ENCODE peak calls at places on chromosomes 11 and 22, in ten cellular contexts. One of them, this sample, is unnamed.

GRCh38 chr11:1153105-1153950 is 4.4 kb upstream of the MUC5AC start:
- DNase-seq in skeletal muscle cell: no peak
- DNase-seq in fibroblast of the conjunctiva: no peak
- DNase-seq in brain microvascular endothelial cell: no peak
- DNase-seq in activated CD8-positive, alpha-beta memory T cell treated with anti-CD3 and anti-CD28 coated beads for 48 hours: no peak
- DNase-seq in Peyer's patch: peak
- DNase-seq in Daoy: peak
- DNase-seq in stimulated activated CD8-positive, alpha-beta memory T cell treated with anti-CD3 and anti-CD28 coated beads, Interleukin-2, amount 100 ng/mL, for 1 hour: no peak
- DNase-seq in posterior vena cava: peak
- DNase-seq in pulmonary artery endothelial cell: no peak
- DNase-seq in this sample: peak

GRCh38 chr22:30299322-30299721 is 10.0 kb upstream of the CASTOR1 start:
- DNase-seq in skeletal muscle cell: no peak
- DNase-seq in fibroblast of the conjunctiva: no peak
- DNase-seq in brain microvascular endothelial cell: no peak
- DNase-seq in activated CD8-positive, alpha-beta memory T cell treated with anti-CD3 and anti-CD28 coated beads for 48 hours: no peak
- DNase-seq in Peyer's patch: no peak
- DNase-seq in Daoy: no peak
- DNase-seq in stimulated activated CD8-positive, alpha-beta memory T cell treated with anti-CD3 and anti-CD28 coated beads, Interleukin-2, amount 100 ng/mL, for 1 hour: no peak
- DNase-seq in posterior vena cava: no peak
- DNase-seq in pulmonary artery endothelial cell: no peak
- DNase-seq in this sample: no peak

GRCh38 chr22:29949872-29950271 is 66.9 kb downstream of the MTMR3 start:
- DNase-seq in skeletal muscle cell: no peak
- DNase-seq in fibroblast of the conjunctiva: no peak
- DNase-seq in brain microvascular endothelial cell: no peak
- DNase-seq in activated CD8-positive, alpha-beta memory T cell treated with anti-CD3 and anti-CD28 coated beads for 48 hours: no peak
- DNase-seq in Peyer's patch: no peak
- DNase-seq in Daoy: no peak
- DNase-seq in stimulated activated CD8-positive, alpha-beta memory T cell treated with anti-CD3 and anti-CD28 coated beads, Interleukin-2, amount 100 ng/mL, for 1 hour: no peak
- DNase-seq in posterior vena cava: no peak
- DNase-seq in pulmonary artery endothelial cell: no peak
- DNase-seq in this sample: no peak

GRCh38 chr11:88307749-88308425 is 29.6 kb downstream of the CTSC start:
- DNase-seq in skeletal muscle cell: no peak
- DNase-seq in fibroblast of the conjunctiva: no peak
- DNase-seq in brain microvascular endothelial cell: no peak
- DNase-seq in activated CD8-positive, alpha-beta memory T cell treated with anti-CD3 and anti-CD28 coated beads for 48 hours: no peak
- DNase-seq in Peyer's patch: no peak
- DNase-seq in Daoy: no peak
- DNase-seq in stimulated activated CD8-positive, alpha-beta memory T cell treated with anti-CD3 and anti-CD28 coated beads, Interleukin-2, amount 100 ng/mL, for 1 hour: no peak
- DNase-seq in posterior vena cava: no peak
- DNase-seq in pulmonary artery endothelial cell: no peak
- DNase-seq in this sample: no peak

GRCh38 chr11:63882555-63883242 is 34.3 kb downstream of the RCOR2 start:
- DNase-seq in skeletal muscle cell: no peak
- DNase-seq in fibroblast of the conjunctiva: no peak
- DNase-seq in brain microvascular endothelial cell: no peak
- DNase-seq in activated CD8-positive, alpha-beta memory T cell treated with anti-CD3 and anti-CD28 coated beads for 48 hours: no peak
- DNase-seq in Peyer's patch: no peak
- DNase-seq in Daoy: peak
- DNase-seq in stimulated activated CD8-positive, alpha-beta memory T cell treated with anti-CD3 and anti-CD28 coated beads, Interleukin-2, amount 100 ng/mL, for 1 hour: no peak
- DNase-seq in posterior vena cava: no peak
- DNase-seq in pulmonary artery endothelial cell: no peak
- DNase-seq in this sample: no peak

GRCh38 chr11:46210133-46210636 is 67.3 kb upstream of the CREB3L1 start:
- DNase-seq in skeletal muscle cell: peak
- DNase-seq in fibroblast of the conjunctiva: peak
- DNase-seq in brain microvascular endothelial cell: peak
- DNase-seq in activated CD8-positive, alpha-beta memory T cell treated with anti-CD3 and anti-CD28 coated beads for 48 hours: no peak
- DNase-seq in Peyer's patch: no peak
- DNase-seq in Daoy: peak
- DNase-seq in stimulated activated CD8-positive, alpha-beta memory T cell treated with anti-CD3 and anti-CD28 coated beads, Interleukin-2, amount 100 ng/mL, for 1 hour: no peak
- DNase-seq in posterior vena cava: no peak
- DNase-seq in pulmonary artery endothelial cell: no peak
- DNase-seq in this sample: no peak

GRCh38 chr11:3626250-3626960 is 15.4 kb downstream of the ART5 start:
- DNase-seq in skeletal muscle cell: no peak
- DNase-seq in fibroblast of the conjunctiva: no peak
- DNase-seq in brain microvascular endothelial cell: no peak
- DNase-seq in activated CD8-positive, alpha-beta memory T cell treated with anti-CD3 and anti-CD28 coated beads for 48 hours: no peak
- DNase-seq in Peyer's patch: peak
- DNase-seq in Daoy: no peak
- DNase-seq in stimulated activated CD8-positive, alpha-beta memory T cell treated with anti-CD3 and anti-CD28 coated beads, Interleukin-2, amount 100 ng/mL, for 1 hour: no peak
- DNase-seq in posterior vena cava: peak
- DNase-seq in pulmonary artery endothelial cell: no peak
- DNase-seq in this sample: no peak

GRCh38 chr22:45683680-45684079 is 12.0 kb downstream of the ATXN10 start:
- DNase-seq in skeletal muscle cell: no peak
- DNase-seq in fibroblast of the conjunctiva: no peak
- DNase-seq in brain microvascular endothelial cell: no peak
- DNase-seq in activated CD8-positive, alpha-beta memory T cell treated with anti-CD3 and anti-CD28 coated beads for 48 hours: no peak
- DNase-seq in Peyer's patch: no peak
- DNase-seq in Daoy: no peak
- DNase-seq in stimulated activated CD8-positive, alpha-beta memory T cell treated with anti-CD3 and anti-CD28 coated beads, Interleukin-2, amount 100 ng/mL, for 1 hour: no peak
- DNase-seq in posterior vena cava: no peak
- DNase-seq in pulmonary artery endothelial cell: no peak
- DNase-seq in this sample: no peak

GRCh38 chr11:46338988-46339666 is 8.1 kb upstream of the DGKZ start:
- DNase-seq in skeletal muscle cell: no peak
- DNase-seq in fibroblast of the conjunctiva: no peak
- DNase-seq in brain microvascular endothelial cell: no peak
- DNase-seq in activated CD8-positive, alpha-beta memory T cell treated with anti-CD3 and anti-CD28 coated beads for 48 hours: no peak
- DNase-seq in Peyer's patch: no peak
- DNase-seq in Daoy: no peak
- DNase-seq in stimulated activated CD8-positive, alpha-beta memory T cell treated with anti-CD3 and anti-CD28 coated beads, Interleukin-2, amount 100 ng/mL, for 1 hour: no peak
- DNase-seq in posterior vena cava: no peak
- DNase-seq in pulmonary artery endothelial cell: no peak
- DNase-seq in this sample: no peak

GRCh38 chr11:83070044-83070877 is 1.4 kb downstream of the RAB30 start:
- DNase-seq in skeletal muscle cell: no peak
- DNase-seq in fibroblast of the conjunctiva: peak
- DNase-seq in brain microvascular endothelial cell: peak
- DNase-seq in activated CD8-positive, alpha-beta memory T cell treated with anti-CD3 and anti-CD28 coated beads for 48 hours: no peak
- DNase-seq in Peyer's patch: no peak
- DNase-seq in Daoy: peak
- DNase-seq in stimulated activated CD8-positive, alpha-beta memory T cell treated with anti-CD3 and anti-CD28 coated beads, Interleukin-2, amount 100 ng/mL, for 1 hour: no peak
- DNase-seq in posterior vena cava: no peak
- DNase-seq in pulmonary artery endothelial cell: no peak
- DNase-seq in this sample: no peak

GRCh38 chr22:29190915-29191314 is 14.8 kb upstream of the EMID1 start:
- DNase-seq in skeletal muscle cell: no peak
- DNase-seq in fibroblast of the conjunctiva: no peak
- DNase-seq in brain microvascular endothelial cell: no peak
- DNase-seq in activated CD8-positive, alpha-beta memory T cell treated with anti-CD3 and anti-CD28 coated beads for 48 hours: no peak
- DNase-seq in Peyer's patch: no peak
- DNase-seq in Daoy: no peak
- DNase-seq in stimulated activated CD8-positive, alpha-beta memory T cell treated with anti-CD3 and anti-CD28 coated beads, Interleukin-2, amount 100 ng/mL, for 1 hour: no peak
- DNase-seq in posterior vena cava: no peak
- DNase-seq in pulmonary artery endothelial cell: no peak
- DNase-seq in this sample: no peak

GRCh38 chr11:105588001-105588400 is 21.9 kb upstream of the GRIA4 start:
- DNase-seq in skeletal muscle cell: no peak
- DNase-seq in fibroblast of the conjunctiva: peak
- DNase-seq in brain microvascular endothelial cell: peak
- DNase-seq in activated CD8-positive, alpha-beta memory T cell treated with anti-CD3 and anti-CD28 coated beads for 48 hours: no peak
- DNase-seq in Peyer's patch: no peak
- DNase-seq in Daoy: peak
- DNase-seq in stimulated activated CD8-positive, alpha-beta memory T cell treated with anti-CD3 and anti-CD28 coated beads, Interleukin-2, amount 100 ng/mL, for 1 hour: no peak
- DNase-seq in posterior vena cava: no peak
- DNase-seq in pulmonary artery endothelial cell: no peak
- DNase-seq in this sample: no peak

GRCh38 chr22:24465566-24465965 is 29.6 kb upstream of the UPB1 start:
- DNase-seq in skeletal muscle cell: no peak
- DNase-seq in fibroblast of the conjunctiva: no peak
- DNase-seq in brain microvascular endothelial cell: peak
- DNase-seq in activated CD8-positive, alpha-beta memory T cell treated with anti-CD3 and anti-CD28 coated beads for 48 hours: no peak
- DNase-seq in Peyer's patch: no peak
- DNase-seq in Daoy: peak
- DNase-seq in stimulated activated CD8-positive, alpha-beta memory T cell treated with anti-CD3 and anti-CD28 coated beads, Interleukin-2, amount 100 ng/mL, for 1 hour: no peak
- DNase-seq in posterior vena cava: no peak
- DNase-seq in pulmonary artery endothelial cell: peak
- DNase-seq in this sample: no peak

GRCh38 chr22:50000587-50001387 is 11.8 kb downstream of the IL17REL start:
- DNase-seq in skeletal muscle cell: no peak
- DNase-seq in fibroblast of the conjunctiva: no peak
- DNase-seq in brain microvascular endothelial cell: no peak
- DNase-seq in activated CD8-positive, alpha-beta memory T cell treated with anti-CD3 and anti-CD28 coated beads for 48 hours: no peak
- DNase-seq in Peyer's patch: peak
- DNase-seq in Daoy: no peak
- DNase-seq in stimulated activated CD8-positive, alpha-beta memory T cell treated with anti-CD3 and anti-CD28 coated beads, Interleukin-2, amount 100 ng/mL, for 1 hour: no peak
- DNase-seq in posterior vena cava: peak
- DNase-seq in pulmonary artery endothelial cell: no peak
- DNase-seq in this sample: no peak

GRCh38 chr11:103995896-103996295 is 40.5 kb upstream of the DDI1 start:
- DNase-seq in skeletal muscle cell: no peak
- DNase-seq in fibroblast of the conjunctiva: no peak
- DNase-seq in brain microvascular endothelial cell: no peak
- DNase-seq in activated CD8-positive, alpha-beta memory T cell treated with anti-CD3 and anti-CD28 coated beads for 48 hours: no peak
- DNase-seq in Peyer's patch: no peak
- DNase-seq in Daoy: no peak
- DNase-seq in stimulated activated CD8-positive, alpha-beta memory T cell treated with anti-CD3 and anti-CD28 coated beads, Interleukin-2, amount 100 ng/mL, for 1 hour: no peak
- DNase-seq in posterior vena cava: no peak
- DNase-seq in pulmonary artery endothelial cell: no peak
- DNase-seq in this sample: no peak

GRCh38 chr11:96075532-96075959 is 151.6 kb upstream of the MTMR2 start:
- DNase-seq in skeletal muscle cell: no peak
- DNase-seq in fibroblast of the conjunctiva: no peak
- DNase-seq in brain microvascular endothelial cell: no peak
- DNase-seq in activated CD8-positive, alpha-beta memory T cell treated with anti-CD3 and anti-CD28 coated beads for 48 hours: no peak
- DNase-seq in Peyer's patch: no peak
- DNase-seq in Daoy: peak
- DNase-seq in stimulated activated CD8-positive, alpha-beta memory T cell treated with anti-CD3 and anti-CD28 coated beads, Interleukin-2, amount 100 ng/mL, for 1 hour: no peak
- DNase-seq in posterior vena cava: no peak
- DNase-seq in pulmonary artery endothelial cell: no peak
- DNase-seq in this sample: no peak

GRCh38 chr11:12180257-12181205 is 70.1 kb downstream of the MICAL2 start:
- DNase-seq in skeletal muscle cell: no peak
- DNase-seq in fibroblast of the conjunctiva: no peak
- DNase-seq in brain microvascular endothelial cell: peak
- DNase-seq in activated CD8-positive, alpha-beta memory T cell treated with anti-CD3 and anti-CD28 coated beads for 48 hours: no peak
- DNase-seq in Peyer's patch: no peak
- DNase-seq in Daoy: peak
- DNase-seq in stimulated activated CD8-positive, alpha-beta memory T cell treated with anti-CD3 and anti-CD28 coated beads, Interleukin-2, amount 100 ng/mL, for 1 hour: no peak
- DNase-seq in posterior vena cava: no peak
- DNase-seq in pulmonary artery endothelial cell: no peak
- DNase-seq in this sample: peak

GRCh38 chr11:56910046-56910753 is 78.5 kb upstream of the OR5AK2 start:
- DNase-seq in skeletal muscle cell: no peak
- DNase-seq in fibroblast of the conjunctiva: no peak
- DNase-seq in brain microvascular endothelial cell: no peak
- DNase-seq in activated CD8-positive, alpha-beta memory T cell treated with anti-CD3 and anti-CD28 coated beads for 48 hours: no peak
- DNase-seq in Peyer's patch: no peak
- DNase-seq in Daoy: no peak
- DNase-seq in stimulated activated CD8-positive, alpha-beta memory T cell treated with anti-CD3 and anti-CD28 coated beads, Interleukin-2, amount 100 ng/mL, for 1 hour: no peak
- DNase-seq in posterior vena cava: no peak
- DNase-seq in pulmonary artery endothelial cell: no peak
- DNase-seq in this sample: no peak

GRCh38 chr22:46547883-46548244 is 10.4 kb upstream of the CELSR1 start:
- DNase-seq in skeletal muscle cell: no peak
- DNase-seq in fibroblast of the conjunctiva: peak
- DNase-seq in brain microvascular endothelial cell: peak
- DNase-seq in activated CD8-positive, alpha-beta memory T cell treated with anti-CD3 and anti-CD28 coated beads for 48 hours: no peak
- DNase-seq in Peyer's patch: peak
- DNase-seq in Daoy: peak
- DNase-seq in stimulated activated CD8-positive, alpha-beta memory T cell treated with anti-CD3 and anti-CD28 coated beads, Interleukin-2, amount 100 ng/mL, for 1 hour: no peak
- DNase-seq in posterior vena cava: peak
- DNase-seq in pulmonary artery endothelial cell: peak
- DNase-seq in this sample: no peak

GRCh38 chr22:44317886-44318637 is 5.3 kb upstream of the SHISAL1 start:
- DNase-seq in skeletal muscle cell: no peak
- DNase-seq in fibroblast of the conjunctiva: no peak
- DNase-seq in brain microvascular endothelial cell: no peak
- DNase-seq in activated CD8-positive, alpha-beta memory T cell treated with anti-CD3 and anti-CD28 coated beads for 48 hours: no peak
- DNase-seq in Peyer's patch: no peak
- DNase-seq in Daoy: no peak
- DNase-seq in stimulated activated CD8-positive, alpha-beta memory T cell treated with anti-CD3 and anti-CD28 coated beads, Interleukin-2, amount 100 ng/mL, for 1 hour: no peak
- DNase-seq in posterior vena cava: no peak
- DNase-seq in pulmonary artery endothelial cell: no peak
- DNase-seq in this sample: no peak

GRCh38 chr11:3189193-3189843 is 24.2 kb upstream of the OSBPL5 start:
- DNase-seq in skeletal muscle cell: no peak
- DNase-seq in fibroblast of the conjunctiva: no peak
- DNase-seq in brain microvascular endothelial cell: no peak
- DNase-seq in activated CD8-positive, alpha-beta memory T cell treated with anti-CD3 and anti-CD28 coated beads for 48 hours: no peak
- DNase-seq in Peyer's patch: no peak
- DNase-seq in Daoy: no peak
- DNase-seq in stimulated activated CD8-positive, alpha-beta memory T cell treated with anti-CD3 and anti-CD28 coated beads, Interleukin-2, amount 100 ng/mL, for 1 hour: no peak
- DNase-seq in posterior vena cava: no peak
- DNase-seq in pulmonary artery endothelial cell: no peak
- DNase-seq in this sample: peak

GRCh38 chr11:130480721-130481140 is 32.3 kb downstream of the ADAMTS15 start:
- DNase-seq in skeletal muscle cell: no peak
- DNase-seq in fibroblast of the conjunctiva: no peak
- DNase-seq in brain microvascular endothelial cell: no peak
- DNase-seq in activated CD8-positive, alpha-beta memory T cell treated with anti-CD3 and anti-CD28 coated beads for 48 hours: no peak
- DNase-seq in Peyer's patch: no peak
- DNase-seq in Daoy: peak
- DNase-seq in stimulated activated CD8-positive, alpha-beta memory T cell treated with anti-CD3 and anti-CD28 coated beads, Interleukin-2, amount 100 ng/mL, for 1 hour: no peak
- DNase-seq in posterior vena cava: no peak
- DNase-seq in pulmonary artery endothelial cell: peak
- DNase-seq in this sample: no peak

GRCh38 chr11:85694385-85694980 is 8.5 kb upstream of the CCDC89 start:
- DNase-seq in skeletal muscle cell: peak
- DNase-seq in fibroblast of the conjunctiva: no peak
- DNase-seq in brain microvascular endothelial cell: peak
- DNase-seq in activated CD8-positive, alpha-beta memory T cell treated with anti-CD3 and anti-CD28 coated beads for 48 hours: no peak
- DNase-seq in Peyer's patch: no peak
- DNase-seq in Daoy: no peak
- DNase-seq in stimulated activated CD8-positive, alpha-beta memory T cell treated with anti-CD3 and anti-CD28 coated beads, Interleukin-2, amount 100 ng/mL, for 1 hour: no peak
- DNase-seq in posterior vena cava: no peak
- DNase-seq in pulmonary artery endothelial cell: peak
- DNase-seq in this sample: no peak

GRCh38 chr11:122706689-122707088 is 51.2 kb downstream of the UBASH3B start:
- DNase-seq in skeletal muscle cell: peak
- DNase-seq in fibroblast of the conjunctiva: peak
- DNase-seq in brain microvascular endothelial cell: no peak
- DNase-seq in activated CD8-positive, alpha-beta memory T cell treated with anti-CD3 and anti-CD28 coated beads for 48 hours: no peak
- DNase-seq in Peyer's patch: no peak
- DNase-seq in Daoy: no peak
- DNase-seq in stimulated activated CD8-positive, alpha-beta memory T cell treated with anti-CD3 and anti-CD28 coated beads, Interleukin-2, amount 100 ng/mL, for 1 hour: no peak
- DNase-seq in posterior vena cava: no peak
- DNase-seq in pulmonary artery endothelial cell: no peak
- DNase-seq in this sample: no peak

GRCh38 chr11:33835143-33835878 is 56.6 kb downstream of the LMO2 start:
- DNase-seq in skeletal muscle cell: peak
- DNase-seq in fibroblast of the conjunctiva: peak
- DNase-seq in brain microvascular endothelial cell: peak
- DNase-seq in activated CD8-positive, alpha-beta memory T cell treated with anti-CD3 and anti-CD28 coated beads for 48 hours: no peak
- DNase-seq in Peyer's patch: no peak
- DNase-seq in Daoy: peak
- DNase-seq in stimulated activated CD8-positive, alpha-beta memory T cell treated with anti-CD3 and anti-CD28 coated beads, Interleukin-2, amount 100 ng/mL, for 1 hour: no peak
- DNase-seq in posterior vena cava: no peak
- DNase-seq in pulmonary artery endothelial cell: peak
- DNase-seq in this sample: no peak

GRCh38 chr22:36998620-36999351 is 20.5 kb downstream of the TST start:
- DNase-seq in skeletal muscle cell: no peak
- DNase-seq in fibroblast of the conjunctiva: no peak
- DNase-seq in brain microvascular endothelial cell: no peak
- DNase-seq in activated CD8-positive, alpha-beta memory T cell treated with anti-CD3 and anti-CD28 coated beads for 48 hours: no peak
- DNase-seq in Peyer's patch: peak
- DNase-seq in Daoy: peak
- DNase-seq in stimulated activated CD8-positive, alpha-beta memory T cell treated with anti-CD3 and anti-CD28 coated beads, Interleukin-2, amount 100 ng/mL, for 1 hour: no peak
- DNase-seq in posterior vena cava: peak
- DNase-seq in pulmonary artery endothelial cell: no peak
- DNase-seq in this sample: no peak

GRCh38 chr11:128776088-128776433 is 82.2 kb downstream of the FLI1 start:
- DNase-seq in skeletal muscle cell: no peak
- DNase-seq in fibroblast of the conjunctiva: no peak
- DNase-seq in brain microvascular endothelial cell: no peak
- DNase-seq in activated CD8-positive, alpha-beta memory T cell treated with anti-CD3 and anti-CD28 coated beads for 48 hours: no peak
- DNase-seq in Peyer's patch: peak
- DNase-seq in Daoy: no peak
- DNase-seq in stimulated activated CD8-positive, alpha-beta memory T cell treated with anti-CD3 and anti-CD28 coated beads, Interleukin-2, amount 100 ng/mL, for 1 hour: peak
- DNase-seq in posterior vena cava: no peak
- DNase-seq in pulmonary artery endothelial cell: no peak
- DNase-seq in this sample: no peak

This sample was measured in coronary artery.